ENCODE peak calls at places on chromosomes 13 and 19, in six cellular contexts. W, Q, I, N, K and M are unnamed samples.

GRCh38 chr13:112890316-112891131 is 78.5 kb upstream of the MCF2L start:
- DNase-seq in W (no peak), Q (no peak), I (no peak), N (no peak), K (no peak), M (no peak)

GRCh38 chr19:44908074-44908835 is 2.7 kb downstream of the APOE start:
- DNase-seq in W (no peak), Q (no peak), I (no peak), N (no peak), K (peak; percentile 69), M (no peak)

GRCh38 chr13:106744516-106744915 is 176.6 kb upstream of the ARGLU1 start:
- DNase-seq in W (no peak), Q (no peak), I (no peak), N (no peak), K (no peak), M (no peak)

GRCh38 chr13:98129059-98129741 is 13.7 kb upstream of the FARP1 start:
- DNase-seq in W (peak; percentile 15), Q (no peak), I (no peak), N (no peak), K (no peak), M (no peak)

GRCh38 chr13:114012921-114013320 is 39.0 kb upstream of the C13orf46 start:
- DNase-seq in W (no peak), Q (no peak), I (no peak), N (no peak), K (no peak), M (no peak)

GRCh38 chr19:50912727-50913716 is 1.8 kb upstream of the KLK4 start:
- DNase-seq in W (no peak), Q (no peak), I (no peak), N (no peak), K (peak; percentile 78), M (no peak)

GRCh38 chr13:51887441-51887840 is 25.7 kb downstream of the CCDC70 start:
- DNase-seq in W (no peak), Q (no peak), I (no peak), N (no peak), K (no peak), M (no peak)

GRCh38 chr19:8615022-8615421 is 4.5 kb upstream of the ADAMTS10 start:
- DNase-seq in W (no peak), Q (no peak), I (no peak), N (no peak), K (no peak), M (no peak)

GRCh38 chr13:48571121-48571901 is 38.4 kb upstream of the RCBTB2 start:
- DNase-seq in W (peak; percentile 83), Q (no peak), I (peak; percentile 51), N (no peak), K (peak; percentile 58), M (no peak)

GRCh38 chr13:75365724-75366173 is 116.2 kb downstream of the TBC1D4 start:
- DNase-seq in W (peak; percentile 36), Q (no peak), I (no peak), N (no peak), K (peak; percentile 85), M (peak; percentile 66)

DNA sequence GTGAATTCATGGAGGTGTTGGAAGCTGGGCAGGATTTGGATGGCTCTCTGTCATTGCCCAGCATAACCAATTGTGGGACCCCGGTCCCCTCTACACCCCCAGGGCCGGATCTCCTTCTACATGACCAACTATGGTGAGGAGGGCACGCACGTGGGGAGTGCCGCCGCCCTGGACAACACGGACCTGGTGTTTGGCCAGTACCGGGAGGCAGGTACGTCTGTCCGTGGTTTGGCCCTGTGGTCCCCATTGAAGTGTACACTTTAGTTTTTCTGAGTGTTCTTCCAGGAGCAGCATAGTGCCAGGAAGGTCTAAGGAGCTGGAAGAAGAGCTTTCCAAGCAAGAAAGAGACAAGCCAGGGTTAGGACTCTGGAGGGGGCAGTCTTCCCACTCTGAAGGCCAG is 13.2 kb downstream of the B3GNT8 start:
- DNase-seq in W (no peak), Q (no peak), I (no peak), N (no peak), K (no peak), M (no peak)
- H3K4me3 ChIP-seq in W (no peak overlapping the region), Q (no peak overlapping the region), I (no peak overlapping the region), N (no peak overlapping the region), K (no peak overlapping the region), M (no peak overlapping the region)

GRCh38 chr19:19051478-19052213 is 12.1 kb upstream of the SLC25A42 start:
- DNase-seq in W (no peak), Q (no peak), I (no peak), N (no peak), K (peak; percentile 32), M (no peak)

GRCh38 chr19:19050731-19051130 is 13.1 kb upstream of the SLC25A42 start:
- DNase-seq in W (no peak), Q (no peak), I (no peak), N (no peak), K (peak; percentile 58), M (no peak)

GRCh38 chr19:19049406-19049805 is 14.4 kb upstream of the SLC25A42 start:
- DNase-seq in W (no peak), Q (no peak), I (no peak), N (no peak), K (peak; percentile 10), M (no peak)

GRCh38 chr19:19053508-19054314 is 10.1 kb upstream of the SLC25A42 start:
- DNase-seq in W (peak; percentile 74), Q (no peak), I (peak; percentile 59), N (no peak), K (peak; percentile 89), M (no peak)

DNA sequence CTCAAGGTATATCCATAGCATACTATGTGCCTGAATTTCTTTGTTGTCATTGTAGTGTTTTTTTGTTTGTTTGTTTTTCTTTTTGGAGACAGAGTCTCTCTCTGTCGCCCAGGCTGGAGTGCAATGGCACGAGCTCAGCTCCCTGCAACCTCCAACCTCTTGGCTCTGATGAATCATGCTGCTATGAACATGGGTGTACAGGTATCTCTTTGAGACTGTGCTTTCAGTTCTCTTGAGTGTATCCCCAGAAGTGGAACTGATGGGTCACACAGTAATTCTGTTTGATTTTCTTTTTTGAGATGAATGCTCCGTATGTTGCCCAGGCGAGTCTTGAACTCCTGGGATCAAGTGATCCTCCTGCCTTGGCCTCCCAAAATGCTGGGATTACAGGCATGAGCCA is 13.7 kb upstream of the SLC25A42 start:
- DNase-seq in W (no peak), Q (no peak), I (no peak), N (no peak), K (no peak), M (no peak)
- H3K36me3 ChIP-seq in W (peaks cover 10% of the 10 kb centered on the region), Q (peaks cover 83% of the 10 kb centered on the region), I (peaks cover 42% of the 10 kb centered on the region), N (peaks cover 51% of the 10 kb centered on the region), K (peaks cover 44% of the 10 kb centered on the region), M (peaks cover 22% of the 10 kb centered on the region)

DNA sequence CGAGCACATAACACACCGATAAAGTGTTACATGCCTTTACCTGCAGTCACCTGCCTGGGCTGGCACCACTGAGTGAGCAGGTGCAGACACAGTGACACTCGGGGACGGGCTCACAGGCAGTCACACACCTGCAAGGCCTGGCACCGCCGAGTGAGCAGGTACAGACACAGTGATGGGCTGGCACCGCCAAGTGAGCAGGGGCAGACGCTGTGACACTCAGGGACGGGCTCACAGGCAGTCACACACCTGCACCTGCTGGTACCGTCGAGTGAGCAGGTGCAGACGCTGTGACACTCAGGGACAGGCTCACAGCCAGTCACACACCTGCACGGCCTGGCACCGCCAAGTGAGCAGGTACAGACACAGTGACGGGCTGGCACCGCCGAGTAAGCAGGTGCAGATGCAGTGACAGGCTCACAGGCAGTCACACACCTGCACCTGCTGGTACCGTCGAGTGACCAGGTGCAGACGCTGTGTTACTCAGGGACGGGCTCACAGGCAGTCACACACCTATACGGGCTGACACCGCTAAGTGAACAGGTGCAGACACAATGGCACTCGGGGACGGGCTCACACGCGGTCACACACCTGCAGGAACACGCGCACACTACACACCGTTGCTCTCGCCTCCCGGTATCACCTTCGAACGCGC is 470 bp downstream of the ZNF835 start:
- DNase-seq in W (no peak), Q (no peak), I (peak; percentile 13), N (no peak), K (no peak), M (no peak)
- H3K4me3 ChIP-seq in W (peak overlapping the region; percentile 14), Q (no peak overlapping the region), I (peak overlapping the region; percentile 86), N (no peak overlapping the region), K (peak overlapping the region; percentile 33), M (no peak overlapping the region)

GRCh38 chr19:40806385-40807146 is 7.6 kb downstream of the EGLN2 start:
- DNase-seq in W (peak; percentile 98), Q (peak; percentile 96), I (peak; percentile 90), N (peak; percentile 77), K (peak; percentile 100), M (peak; percentile 80)

GRCh38 chr19:40809358-40810086 is 10.5 kb downstream of the EGLN2 start:
- DNase-seq in W (no peak), Q (no peak), I (no peak), N (no peak), K (no peak), M (no peak)

GRCh38 chr19:40808497-40808896 is 9.5 kb downstream of the EGLN2 start:
- DNase-seq in W (no peak), Q (no peak), I (no peak), N (no peak), K (peak; percentile 60), M (no peak)

GRCh38 chr19:40807147-40808020 is 8.4 kb downstream of the EGLN2 start:
- DNase-seq in W (no peak), Q (no peak), I (no peak), N (no peak), K (peak; percentile 75), M (no peak)

GRCh38 chr19:40808021-40808325 is 9.0 kb downstream of the EGLN2 start:
- DNase-seq in W (no peak), Q (no peak), I (no peak), N (no peak), K (no peak), M (no peak)
- H3K36me3 ChIP-seq in W (peaks cover 17% of the 10 kb centered on the region), Q (peaks cover 46% of the 10 kb centered on the region), I (peaks cover 36% of the 10 kb centered on the region), N (peaks cover 32% of the 10 kb centered on the region), K (peaks cover 40% of the 10 kb centered on the region), M (peaks cover 34% of the 10 kb centered on the region)

DNA sequence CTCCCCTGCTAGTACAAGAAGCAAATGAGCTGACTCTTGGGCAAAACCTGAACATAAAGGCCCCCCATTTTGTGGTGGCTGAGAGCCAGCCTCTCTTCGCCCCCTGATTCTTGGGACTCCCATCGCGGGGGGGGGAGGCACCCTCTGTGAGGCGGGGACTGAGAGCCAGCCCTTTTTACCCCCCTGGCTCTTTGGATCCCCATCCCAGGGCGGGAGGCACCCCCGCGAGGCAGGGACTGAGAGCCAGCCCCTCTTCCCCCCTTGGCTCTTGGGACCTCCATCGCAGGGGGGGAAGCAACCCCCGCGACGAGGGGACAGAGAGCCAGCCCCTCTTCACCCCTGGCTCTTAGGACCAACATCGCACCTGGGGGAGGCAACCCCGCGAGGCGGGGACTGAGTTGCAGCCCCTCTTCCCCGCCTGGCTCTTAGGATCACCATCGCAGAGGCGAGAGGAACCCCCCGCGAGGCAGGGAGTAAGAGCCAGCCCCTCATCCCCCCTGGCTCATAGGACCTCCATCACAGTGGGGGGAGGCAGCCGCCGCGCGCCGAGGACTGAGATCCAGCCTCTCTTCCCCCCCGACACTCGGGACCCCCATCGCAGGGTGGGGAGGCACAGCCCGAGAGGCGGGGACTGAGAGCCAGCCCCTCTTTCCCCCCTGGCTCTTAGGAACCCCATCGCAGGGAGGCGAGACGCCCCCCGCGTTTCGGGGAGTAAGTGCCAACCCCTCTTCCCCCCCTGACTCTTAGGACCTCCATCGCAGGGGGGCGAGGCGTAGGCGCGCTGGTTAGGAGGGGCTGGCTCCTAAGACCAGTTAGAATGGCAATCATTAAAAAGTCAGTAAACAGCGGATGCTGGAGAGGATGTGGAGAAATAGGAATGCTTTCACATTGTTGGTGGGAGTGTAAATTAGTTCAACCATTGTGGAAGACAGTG is 2428.4 kb upstream of the PCDH20 start:
- DNase-seq in W (no peak), Q (no peak), I (no peak), N (no peak), K (peak; percentile 15), M (no peak)
- H3K4me3 ChIP-seq in W (no peak overlapping the region), Q (no peak overlapping the region), I (no peak overlapping the region), N (no peak overlapping the region), K (no peak overlapping the region), M (no peak overlapping the region)